ENCODE peak calls at places on chromosome 3, in seven cellular contexts. V is amygdala; K is activated CD4-positive, alpha-beta T cell treated with anti-CD3 and anti-CD28 coated beads for 4 hours; I is amniotic stem cell; P is fibroblast of mammary gland; E is MV-4-11; N is RCC 7860. J is an unnamed sample.

GRCh38 chr3:141955163-141955562 is 78.7 kb downstream of the ATP1B3 start:
- DNase-seq in I (no peak), E (no peak), N (no peak), P (peak), V (no peak), K (no peak), J (no peak)

GRCh38 chr3:138653567-138653966 is 45.0 kb downstream of the FAIM start:
- DNase-seq in I (no peak), P (no peak), E (no peak), N (no peak), V (no peak), K (no peak), J (no peak)

GRCh38 chr3:183490653-183491052 is 62.2 kb upstream of the MCF2L2 start:
- DNase-seq in I (no peak), N (no peak), E (no peak), V (no peak), K (peak), P (no peak), J (no peak)

GRCh38 chr3:50493086-50493485 is 10.3 kb downstream of the CACNA2D2 start:
- DNase-seq in P (no peak), I (no peak), E (no peak), V (no peak), K (no peak), N (no peak), J (no peak)

GRCh38 chr3:71258116-71258515 is 325.4 kb downstream of the FOXP1 start:
- DNase-seq in K (peak), E (no peak), V (no peak), P (peak), I (peak), N (peak), J (no peak)

GRCh38 chr3:100402150-100402706 is 889 bp downstream of the LNP1 start:
- DNase-seq in P (peak), I (peak), K (no peak), N (peak), V (no peak), E (peak), J (no peak)

GRCh38 chr3:128878556-128879124 is 780 bp upstream of the ACAD9 start:
- DNase-seq in I (peak), E (peak), P (peak), N (peak), V (no peak), K (peak), J (no peak)

GRCh38 chr3:126528800-126529541 is 5.0 kb downstream of the CHST13 start:
- DNase-seq in E (peak), P (peak), N (no peak), I (no peak), K (no peak), V (no peak), J (no peak)

GRCh38 chr3:10949197-10949596 is 43.4 kb upstream of the SLC6A1 start:
- DNase-seq in K (no peak), P (no peak), E (no peak), V (peak), N (no peak), I (no peak), J (peak)

GRCh38 chr3:176174060-176174459 is 1023.2 kb downstream of the TBL1XR1 start:
- DNase-seq in K (no peak), P (no peak), N (no peak), E (no peak), I (no peak), V (no peak), J (no peak)

GRCh38 chr3:117873236-117873635 is 1161.4 kb downstream of the IGSF11 start:
- DNase-seq in E (no peak), K (no peak), V (no peak), N (no peak), I (no peak), P (no peak), J (no peak)

GRCh38 chr3:45179163-45179562 is 33.0 kb upstream of the CDCP1 start:
- DNase-seq in E (no peak), N (no peak), K (no peak), V (no peak), I (no peak), P (no peak), J (no peak)